ENCODE peak calls at places on chromosomes 3 and 15, in seven cellular contexts. D, X, A, T, B, F and J are unnamed samples.

GRCh38 chr15:67409175-67409574 is 111.8 kb upstream of the C15orf61 start:
- DNase-seq in D (no peak), A (no peak), T (no peak), X (no peak), F (no peak), B (no peak), J (no peak)

GRCh38 chr3:43997788-43998373 is 243.8 kb upstream of the TOPAZ1 start:
- DNase-seq in T (no peak), B (no peak), F (no peak), D (no peak), X (no peak), A (no peak), J (no peak)

GRCh38 chr15:68277131-68277604 is 377 bp upstream of the FEM1B start:
- DNase-seq in X (peak), B (peak), T (peak), D (no peak), A (peak), F (no peak), J (peak)

GRCh38 chr15:39594056-39594763 is 13.3 kb downstream of the THBS1 start:
- DNase-seq in A (no peak), D (no peak), T (no peak), F (no peak), B (no peak), X (no peak), J (peak)

GRCh38 chr3:16794251-16794650 is 90.5 kb upstream of the PLCL2 start:
- DNase-seq in X (no peak), F (no peak), A (no peak), D (no peak), T (no peak), B (no peak), J (no peak)

GRCh38 chr3:134094491-134094890 is 64.8 kb upstream of the SLCO2A1 start:
- DNase-seq in D (no peak), A (no peak), B (no peak), T (no peak), F (no peak), X (no peak), J (no peak)

GRCh38 chr15:61528590-61528929 is 299.5 kb upstream of the RORA start:
- DNase-seq in F (no peak), T (no peak), B (no peak), X (no peak), D (no peak), A (no peak), J (no peak)

GRCh38 chr3:60582285-60582684 is 669.0 kb downstream of the FHIT start:
- DNase-seq in B (no peak), X (no peak), F (no peak), T (no peak), D (no peak), A (no peak), J (peak)

GRCh38 chr15:67822537-67823370 is 2.6 kb upstream of the SKOR1 start:
- DNase-seq in D (no peak), T (no peak), B (no peak), X (no peak), A (no peak), F (no peak), J (no peak)

GRCh38 chr15:58383876-58384275 is 47.9 kb upstream of the LIPC start:
- DNase-seq in A (no peak), X (no peak), T (no peak), F (no peak), D (no peak), B (no peak), J (no peak)

GRCh38 chr3:174618368-174618767 is 240.8 kb upstream of the NAALADL2 start:
- DNase-seq in A (no peak), B (no peak), F (no peak), T (no peak), X (no peak), D (no peak), J (no peak)

GRCh38 chr3:134378384-134378783 is 4.1 kb upstream of the AMOTL2 start:
- DNase-seq in A (no peak), B (no peak), X (no peak), D (peak), F (no peak), T (peak), J (peak)

GRCh38 chr15:85920926-85921325 is 126.2 kb upstream of the KLHL25 start:
- DNase-seq in T (no peak), D (no peak), F (no peak), B (no peak), X (no peak), A (no peak), J (no peak)

GRCh38 chr3:181757694-181758306 is 46.1 kb downstream of the SOX2 start:
- DNase-seq in T (no peak), A (no peak), B (no peak), F (no peak), X (no peak), D (no peak), J (no peak)

GRCh38 chr3:131328739-131329138 is 52.8 kb upstream of the NUDT16 start:
- DNase-seq in B (no peak), D (no peak), F (no peak), X (no peak), T (no peak), A (no peak), J (no peak)

GRCh38 chr3:152298393-152299242 is 29.9 kb downstream of the MBNL1 start:
- DNase-seq in D (peak), F (peak), X (peak), T (peak), B (peak), A (no peak), J (peak)

GRCh38 chr15:57610130-57610529 is 18.4 kb downstream of the MYZAP start:
- DNase-seq in D (peak), F (no peak), T (no peak), X (no peak), B (no peak), A (no peak), J (peak)

GRCh38 chr3:112738366-112738765 is 97.4 kb upstream of the CCDC80 start:
- DNase-seq in A (no peak), X (no peak), F (no peak), B (no peak), D (no peak), T (no peak), J (no peak)

GRCh38 chr15:85003593-85004312 is 22.1 kb downstream of the PDE8A start:
- DNase-seq in X (no peak), T (no peak), B (no peak), A (no peak), D (no peak), F (no peak), J (peak)

GRCh38 chr15:94061041-94061440 is 170.3 kb upstream of the MCTP2 start:
- DNase-seq in X (no peak), T (no peak), F (no peak), B (no peak), D (no peak), A (no peak), J (peak)